ENCODE peak calls at places on chromosomes 3 and 15, in six cellular contexts. O is iPS DF 6.9, F is lower leg skin, P is retinal pigment epithelial cell, X is PC-3, G is thoracic aorta. E is an unnamed sample.

GRCh38 chr3:195030791-195031321 is 240.1 kb downstream of the XXYLT1 start:
- DNase-seq in O (no peak), F (peak), P (no peak), X (peak), G (no peak), E (no peak)

GRCh38 chr3:101561630-101562328 is at the start of gene TRMT10C:
- DNase-seq in O (peak), F (peak), P (peak), X (peak), G (peak), E (peak)

GRCh38 chr3:137121704-137122314 is 164.0 kb downstream of the IL20RB start:
- DNase-seq in O (peak), F (no peak), P (peak), X (peak), G (no peak), E (peak)

GRCh38 chr15:99384992-99385669 is 133.8 kb downstream of the LRRC28 start:
- DNase-seq in O (no peak), F (no peak), P (no peak), X (no peak), G (no peak), E (no peak)

GRCh38 chr15:66647358-66647757 is 54.7 kb upstream of the SMAD6 start:
- DNase-seq in O (no peak), F (no peak), P (no peak), X (no peak), G (no peak), E (no peak)

GRCh38 chr15:32641517-32642059 is at the start of gene SCG5:
- DNase-seq in O (peak), F (no peak), P (peak), X (no peak), G (no peak), E (peak)

GRCh38 chr15:85625856-85626255 is 168.9 kb downstream of the KLHL25 start:
- DNase-seq in O (no peak), F (no peak), P (no peak), X (no peak), G (no peak), E (no peak)

GRCh38 chr15:98144388-98144787 is 183.9 kb downstream of the ARRDC4 start:
- DNase-seq in O (no peak), F (no peak), P (no peak), X (no peak), G (no peak), E (no peak)

GRCh38 chr15:73991260-73991659 is 835 bp downstream of the STOML1 start:
- DNase-seq in O (no peak), F (peak), P (no peak), X (no peak), G (peak), E (no peak)

GRCh38 chr3:5565026-5565425 is 377.5 kb downstream of the EDEM1 start:
- DNase-seq in O (no peak), F (no peak), P (no peak), X (no peak), G (no peak), E (no peak)

GRCh38 chr3:184937611-184938010 is 125.6 kb downstream of the VPS8 start:
- DNase-seq in O (no peak), F (no peak), P (no peak), X (no peak), G (no peak), E (no peak)

GRCh38 chr15:65411470-65412071 is 11.2 kb downstream of the IGDCC4 start:
- DNase-seq in O (no peak), F (no peak), P (no peak), X (peak), G (no peak), E (no peak)

GRCh38 chr3:9893739-9894138 is 3.3 kb downstream of the JAGN1 start:
- DNase-seq in O (no peak), F (no peak), P (no peak), X (no peak), G (no peak), E (no peak)

GRCh38 chr3:15010664-15011063 is 54.5 kb downstream of the MRPS25 start:
- DNase-seq in O (no peak), F (no peak), P (no peak), X (no peak), G (no peak), E (no peak)

GRCh38 chr3:14213066-14213774 is 34.6 kb downstream of the LSM3 start:
- DNase-seq in O (no peak), F (no peak), P (no peak), X (no peak), G (no peak), E (no peak)

GRCh38 chr15:70863450-70864218 is 9.7 kb upstream of the LARP6 start:
- DNase-seq in O (no peak), F (no peak), P (peak), X (peak), G (no peak), E (no peak)

GRCh38 chr15:50353251-50353998 is 1.6 kb downstream of the GABPB1 start:
- DNase-seq in O (no peak), F (no peak), P (peak), X (peak), G (no peak), E (no peak)

GRCh38 chr3:169044341-169045113 is 619.0 kb downstream of the MECOM start:
- DNase-seq in O (no peak), F (no peak), P (no peak), X (peak), G (no peak), E (no peak)

GRCh38 chr15:58346361-58346760 is 85.4 kb upstream of the LIPC start:
- DNase-seq in O (no peak), F (no peak), P (peak), X (peak), G (no peak), E (no peak)

GRCh38 chr3:59108091-59108815 is 58.4 kb upstream of the CFAP20DC start:
- DNase-seq in O (no peak), F (no peak), P (no peak), X (peak), G (no peak), E (no peak)

GRCh38 chr3:186937017-186937875 is 6.9 kb downstream of the ST6GAL1 start:
- DNase-seq in O (no peak), F (no peak), P (no peak), X (no peak), G (no peak), E (no peak)

GRCh38 chr15:88324241-88325065 is 67.9 kb upstream of the NTRK3 start:
- DNase-seq in O (no peak), F (no peak), P (no peak), X (no peak), G (no peak), E (no peak)

GRCh38 chr15:25883860-25884259 is 20.7 kb upstream of the ATP10A start:
- DNase-seq in O (no peak), F (no peak), P (peak), X (peak), G (no peak), E (no peak)

GRCh38 chr3:186255703-186256331 is 106.2 kb downstream of the DGKG start:
- DNase-seq in O (no peak), F (peak), P (no peak), X (no peak), G (no peak), E (no peak)

GRCh38 chr3:34012102-34012461 is 213.7 kb downstream of the PDCD6IP start:
- DNase-seq in O (no peak), F (no peak), P (peak), X (peak), G (no peak), E (no peak)

GRCh38 chr3:18988619-18989229 is 159.6 kb upstream of the KCNH8 start:
- DNase-seq in O (no peak), F (no peak), P (peak), X (peak), G (no peak), E (peak)

GRCh38 chr3:28328188-28329151 is 20.1 kb upstream of the ZCWPW2 start:
- DNase-seq in O (no peak), F (no peak), P (no peak), X (peak), G (no peak), E (peak)

GRCh38 chr3:13073042-13073906 is at the start of gene IQSEC1:
- DNase-seq in O (peak), F (no peak), P (no peak), X (no peak), G (no peak), E (peak)

GRCh38 chr15:91694131-91694828 is 159.2 kb upstream of the SLCO3A1 start:
- DNase-seq in O (no peak), F (no peak), P (peak), X (no peak), G (no peak), E (no peak)

GRCh38 chr3:17825298-17825697 is 82.9 kb upstream of the TBC1D5 start:
- DNase-seq in O (no peak), F (no peak), P (no peak), X (no peak), G (no peak), E (no peak)

GRCh38 chr3:42179110-42179725 is 86.8 kb downstream of the CCK start:
- DNase-seq in O (peak), F (no peak), P (peak), X (peak), G (peak), E (peak)

GRCh38 chr3:141410408-141410807 is 42.1 kb downstream of the ZBTB38 start:
- DNase-seq in O (no peak), F (no peak), P (no peak), X (no peak), G (no peak), E (no peak)

GRCh38 chr3:13590841-13591515 is 42.1 kb downstream of the FBLN2 start:
- DNase-seq in O (no peak), F (no peak), P (no peak), X (no peak), G (no peak), E (no peak)

GRCh38 chr3:53166781-53167291 is 5.8 kb downstream of the PRKCD start:
- DNase-seq in O (no peak), F (no peak), P (no peak), X (peak), G (no peak), E (no peak)

GRCh38 chr3:153628591-153628990 is 466.6 kb downstream of the RAP2B start:
- DNase-seq in O (no peak), F (no peak), P (no peak), X (no peak), G (no peak), E (no peak)

DNA sequence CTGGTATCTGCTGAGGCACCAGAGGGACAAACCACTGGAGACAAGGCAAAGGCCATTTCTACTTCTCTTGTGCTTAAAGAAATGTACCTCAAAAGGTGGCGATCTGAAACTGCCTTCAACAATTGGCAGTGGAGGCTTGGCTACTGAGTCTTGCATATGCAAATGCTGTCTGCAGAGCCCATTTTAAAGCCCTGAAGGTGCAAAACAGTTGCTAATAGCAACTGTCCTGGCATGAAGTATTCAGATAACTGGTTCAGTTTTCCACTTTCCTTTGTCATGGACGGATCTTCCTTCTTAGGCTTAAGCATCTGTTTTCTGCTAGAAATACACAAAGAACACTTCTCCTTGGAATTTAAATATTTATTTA is 71.4 kb upstream of the PSMD6 start:
- DNase-seq in O (no peak), F (no peak), P (no peak), X (no peak), G (no peak), E (no peak)
- H3K4me3 ChIP-seq in O (no peak), F (no peak), P (no peak), X (no peak), G (no peak), E (no peak)

GRCh38 chr3:124202754-124203153 is 210.8 kb upstream of the ROPN1 start:
- DNase-seq in O (no peak), F (no peak), P (no peak), X (no peak), G (peak), E (no peak)
- H3K4me3 ChIP-seq in O (no peak), F (no peak), P (no peak), X (no peak), G (no peak), E (no peak)

DNA sequence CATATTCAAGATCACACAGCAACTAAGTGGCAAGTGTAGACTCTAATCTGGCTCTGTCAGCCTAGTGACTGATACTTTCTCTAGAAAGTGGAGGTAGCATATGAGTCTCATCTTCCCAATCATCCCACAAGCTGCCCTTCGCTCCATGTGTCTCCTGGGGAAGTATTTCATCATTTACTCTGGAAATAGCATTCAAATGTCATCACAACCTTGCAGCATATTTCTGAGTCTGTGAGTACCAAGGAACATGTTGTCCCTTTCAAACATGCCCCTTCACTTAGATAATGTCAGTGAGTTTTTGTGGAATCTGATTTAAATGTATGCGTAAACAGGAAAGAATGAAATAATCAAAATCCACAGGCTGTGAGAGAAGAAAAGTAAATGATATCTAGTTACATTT is 322.9 kb downstream of the SLC9A9 start:
- DNase-seq in O (no peak), F (no peak), P (no peak), X (no peak), G (no peak), E (no peak)
- H3K4me3 ChIP-seq in O (no peak), F (no peak), P (no peak), X (no peak), G (no peak), E (no peak)

GRCh38 chr3:69090021-69090420 is 5.3 kb downstream of the ARL6IP5 start:
- DNase-seq in O (no peak), F (no peak), P (no peak), X (peak), G (no peak), E (no peak)

GRCh38 chr3:69091389-69092029 is 6.8 kb downstream of the ARL6IP5 start:
- DNase-seq in O (no peak), F (no peak), P (no peak), X (no peak), G (no peak), E (no peak)

GRCh38 chr3:69094467-69095205 is 9.9 kb downstream of the ARL6IP5 start:
- DNase-seq in O (no peak), F (no peak), P (no peak), X (no peak), G (no peak), E (no peak)

GRCh38 chr3:69095636-69096035 is 10.9 kb downstream of the ARL6IP5 start:
- DNase-seq in O (no peak), F (no peak), P (no peak), X (no peak), G (no peak), E (no peak)

GRCh38 chr3:69092030-69092513 is 7.3 kb downstream of the ARL6IP5 start:
- DNase-seq in O (no peak), F (no peak), P (no peak), X (no peak), G (no peak), E (no peak)
- H3K4me3 ChIP-seq in O (no peak), F (no peak), P (no peak), X (no peak), G (peak), E (no peak)